ENCODE peak calls at places on chromosome 13, in six cellular contexts. One of them, this sample, is unnamed.

GRCh38 chr13:99619207-99619606 is 117.9 kb downstream of the TM9SF2 start:
- DNase-seq in lower leg skin: no peak
- DNase-seq in stimulated activated CD4-positive, alpha-beta T cell treated with anti-CD3 and anti-CD28 coated beads, Interleukin-4, amount 100 ng/mL, for 24 hours: no peak
- DNase-seq in tibial artery: no peak
- DNase-seq in MM.1S: no peak
- DNase-seq in NAMALWA: no peak
- DNase-seq in this sample: no peak

GRCh38 chr13:69970521-69970920 is 137.1 kb upstream of the ATXN8OS start:
- DNase-seq in lower leg skin: no peak
- DNase-seq in NAMALWA: no peak
- DNase-seq in stimulated activated CD4-positive, alpha-beta T cell treated with anti-CD3 and anti-CD28 coated beads, Interleukin-4, amount 100 ng/mL, for 24 hours: no peak
- DNase-seq in MM.1S: no peak
- DNase-seq in tibial artery: no peak
- DNase-seq in this sample: no peak

GRCh38 chr13:22110368-22110767 is 439.5 kb downstream of the FGF9 start:
- DNase-seq in NAMALWA: no peak
- DNase-seq in MM.1S: no peak
- DNase-seq in tibial artery: peak
- DNase-seq in stimulated activated CD4-positive, alpha-beta T cell treated with anti-CD3 and anti-CD28 coated beads, Interleukin-4, amount 100 ng/mL, for 24 hours: no peak
- DNase-seq in lower leg skin: peak
- DNase-seq in this sample: no peak

GRCh38 chr13:48265217-48265815 is 32.3 kb downstream of the ITM2B start:
- DNase-seq in lower leg skin: no peak
- DNase-seq in stimulated activated CD4-positive, alpha-beta T cell treated with anti-CD3 and anti-CD28 coated beads, Interleukin-4, amount 100 ng/mL, for 24 hours: peak
- DNase-seq in NAMALWA: peak
- DNase-seq in tibial artery: peak
- DNase-seq in MM.1S: no peak
- DNase-seq in this sample: no peak

GRCh38 chr13:50998326-50998725 is 88.7 kb downstream of the RNASEH2B start:
- DNase-seq in MM.1S: no peak
- DNase-seq in NAMALWA: no peak
- DNase-seq in stimulated activated CD4-positive, alpha-beta T cell treated with anti-CD3 and anti-CD28 coated beads, Interleukin-4, amount 100 ng/mL, for 24 hours: no peak
- DNase-seq in lower leg skin: no peak
- DNase-seq in tibial artery: no peak
- DNase-seq in this sample: no peak

GRCh38 chr13:74794147-74794546 is 659.9 kb upstream of the KLF12 start:
- DNase-seq in lower leg skin: no peak
- DNase-seq in stimulated activated CD4-positive, alpha-beta T cell treated with anti-CD3 and anti-CD28 coated beads, Interleukin-4, amount 100 ng/mL, for 24 hours: no peak
- DNase-seq in NAMALWA: no peak
- DNase-seq in tibial artery: no peak
- DNase-seq in MM.1S: no peak
- DNase-seq in this sample: no peak

GRCh38 chr13:99214232-99214631 is 13.6 kb downstream of the UBAC2 start:
- DNase-seq in stimulated activated CD4-positive, alpha-beta T cell treated with anti-CD3 and anti-CD28 coated beads, Interleukin-4, amount 100 ng/mL, for 24 hours: peak
- DNase-seq in lower leg skin: no peak
- DNase-seq in NAMALWA: no peak
- DNase-seq in tibial artery: no peak
- DNase-seq in MM.1S: no peak
- DNase-seq in this sample: peak

GRCh38 chr13:68714292-68714691 is 1393.3 kb upstream of the ATXN8OS start:
- DNase-seq in lower leg skin: no peak
- DNase-seq in MM.1S: no peak
- DNase-seq in stimulated activated CD4-positive, alpha-beta T cell treated with anti-CD3 and anti-CD28 coated beads, Interleukin-4, amount 100 ng/mL, for 24 hours: no peak
- DNase-seq in NAMALWA: no peak
- DNase-seq in tibial artery: no peak
- DNase-seq in this sample: no peak

GRCh38 chr13:87052731-87053130 is 618.4 kb upstream of the SLITRK5 start:
- DNase-seq in tibial artery: no peak
- DNase-seq in NAMALWA: no peak
- DNase-seq in stimulated activated CD4-positive, alpha-beta T cell treated with anti-CD3 and anti-CD28 coated beads, Interleukin-4, amount 100 ng/mL, for 24 hours: no peak
- DNase-seq in lower leg skin: no peak
- DNase-seq in MM.1S: no peak
- DNase-seq in this sample: no peak

GRCh38 chr13:28320884-28321574 is 173.9 kb downstream of the FLT1 start:
- DNase-seq in NAMALWA: no peak
- DNase-seq in MM.1S: no peak
- DNase-seq in tibial artery: no peak
- DNase-seq in lower leg skin: no peak
- DNase-seq in stimulated activated CD4-positive, alpha-beta T cell treated with anti-CD3 and anti-CD28 coated beads, Interleukin-4, amount 100 ng/mL, for 24 hours: no peak
- DNase-seq in this sample: no peak

GRCh38 chr13:85586422-85586831 is 212.8 kb downstream of the SLITRK6 start:
- DNase-seq in tibial artery: no peak
- DNase-seq in NAMALWA: no peak
- DNase-seq in MM.1S: no peak
- DNase-seq in lower leg skin: no peak
- DNase-seq in stimulated activated CD4-positive, alpha-beta T cell treated with anti-CD3 and anti-CD28 coated beads, Interleukin-4, amount 100 ng/mL, for 24 hours: no peak
- DNase-seq in this sample: no peak

GRCh38 chr13:87089391-87089790 is 581.8 kb upstream of the SLITRK5 start:
- DNase-seq in tibial artery: no peak
- DNase-seq in stimulated activated CD4-positive, alpha-beta T cell treated with anti-CD3 and anti-CD28 coated beads, Interleukin-4, amount 100 ng/mL, for 24 hours: no peak
- DNase-seq in lower leg skin: no peak
- DNase-seq in MM.1S: no peak
- DNase-seq in NAMALWA: no peak
- DNase-seq in this sample: no peak

GRCh38 chr13:33931397-33931987 is 113.5 kb downstream of the RFC3 start:
- DNase-seq in MM.1S: peak
- DNase-seq in tibial artery: no peak
- DNase-seq in lower leg skin: no peak
- DNase-seq in NAMALWA: peak
- DNase-seq in stimulated activated CD4-positive, alpha-beta T cell treated with anti-CD3 and anti-CD28 coated beads, Interleukin-4, amount 100 ng/mL, for 24 hours: no peak
- DNase-seq in this sample: no peak

GRCh38 chr13:30744056-30744684 is 8.8 kb downstream of the ALOX5AP start:
- DNase-seq in lower leg skin: no peak
- DNase-seq in tibial artery: no peak
- DNase-seq in stimulated activated CD4-positive, alpha-beta T cell treated with anti-CD3 and anti-CD28 coated beads, Interleukin-4, amount 100 ng/mL, for 24 hours: peak
- DNase-seq in NAMALWA: no peak
- DNase-seq in MM.1S: peak
- DNase-seq in this sample: peak

GRCh38 chr13:18998389-18998788 is 183.2 kb downstream of the TUBA3C start:
- DNase-seq in lower leg skin: no peak
- DNase-seq in MM.1S: no peak
- DNase-seq in stimulated activated CD4-positive, alpha-beta T cell treated with anti-CD3 and anti-CD28 coated beads, Interleukin-4, amount 100 ng/mL, for 24 hours: no peak
- DNase-seq in tibial artery: no peak
- DNase-seq in NAMALWA: no peak
- DNase-seq in this sample: no peak

GRCh38 chr13:84867246-84867645 is 932.0 kb downstream of the SLITRK6 start:
- DNase-seq in tibial artery: no peak
- DNase-seq in lower leg skin: no peak
- DNase-seq in MM.1S: no peak
- DNase-seq in stimulated activated CD4-positive, alpha-beta T cell treated with anti-CD3 and anti-CD28 coated beads, Interleukin-4, amount 100 ng/mL, for 24 hours: no peak
- DNase-seq in NAMALWA: no peak
- DNase-seq in this sample: no peak

GRCh38 chr13:109533350-109533749 is 253.0 kb downstream of the IRS2 start:
- DNase-seq in stimulated activated CD4-positive, alpha-beta T cell treated with anti-CD3 and anti-CD28 coated beads, Interleukin-4, amount 100 ng/mL, for 24 hours: no peak
- DNase-seq in tibial artery: no peak
- DNase-seq in MM.1S: no peak
- DNase-seq in lower leg skin: no peak
- DNase-seq in NAMALWA: no peak
- DNase-seq in this sample: no peak

GRCh38 chr13:48156466-48156865 is 61.6 kb upstream of the MED4 start:
- DNase-seq in stimulated activated CD4-positive, alpha-beta T cell treated with anti-CD3 and anti-CD28 coated beads, Interleukin-4, amount 100 ng/mL, for 24 hours: peak
- DNase-seq in lower leg skin: peak
- DNase-seq in MM.1S: peak
- DNase-seq in tibial artery: peak
- DNase-seq in NAMALWA: peak
- DNase-seq in this sample: peak

GRCh38 chr13:23365652-23366051 is 67.8 kb downstream of the SACS start:
- DNase-seq in NAMALWA: no peak
- DNase-seq in tibial artery: no peak
- DNase-seq in stimulated activated CD4-positive, alpha-beta T cell treated with anti-CD3 and anti-CD28 coated beads, Interleukin-4, amount 100 ng/mL, for 24 hours: no peak
- DNase-seq in MM.1S: no peak
- DNase-seq in lower leg skin: no peak
- DNase-seq in this sample: no peak

GRCh38 chr13:97430296-97430695 is 3.7 kb upstream of the RAP2A start:
- DNase-seq in NAMALWA: no peak
- DNase-seq in MM.1S: no peak
- DNase-seq in tibial artery: no peak
- DNase-seq in stimulated activated CD4-positive, alpha-beta T cell treated with anti-CD3 and anti-CD28 coated beads, Interleukin-4, amount 100 ng/mL, for 24 hours: no peak
- DNase-seq in lower leg skin: no peak
- DNase-seq in this sample: no peak

GRCh38 chr13:43432948-43433347 is 353.8 kb downstream of the ENOX1 start:
- DNase-seq in NAMALWA: no peak
- DNase-seq in lower leg skin: no peak
- DNase-seq in tibial artery: no peak
- DNase-seq in MM.1S: no peak
- DNase-seq in stimulated activated CD4-positive, alpha-beta T cell treated with anti-CD3 and anti-CD28 coated beads, Interleukin-4, amount 100 ng/mL, for 24 hours: no peak
- DNase-seq in this sample: no peak